ENCODE peak calls at places on chromosomes 7 and 10, in five cellular contexts. Q is ovary, R is GM23338, X is GM23248, N is iPS DF 6.9. S is an unnamed sample.
A peak's percentile ranks its signal among the peaks of the same experiment; 100 is the strongest.

GRCh38 chr10:71290331-71290730 is 28.7 kb upstream of the SLC29A3 start:
- DNase-seq in N (no peak), X (no peak), Q (no peak), R (no peak), S (no peak)

GRCh38 chr7:120856621-120857352 is 1.2 kb downstream of the TSPAN12 start:
- DNase-seq in Q (no peak), N (peak; percentile 22), R (peak; percentile 81), X (peak; percentile 47), S (peak; percentile 44)

GRCh38 chr7:132418840-132419239 is 157.4 kb downstream of the PLXNA4 start:
- DNase-seq in N (no peak), R (no peak), X (no peak), Q (no peak), S (no peak)

GRCh38 chr10:97331304-97331703 is 3.2 kb downstream of the FRAT2 start:
- DNase-seq in Q (no peak), R (peak; percentile 46), N (no peak), X (no peak), S (no peak)

GRCh38 chr10:13272164-13272571 is 27.7 kb downstream of the PHYH start:
- DNase-seq in N (no peak), X (peak; percentile 56), Q (peak; percentile 78), R (peak; percentile 48), S (peak; percentile 83)

GRCh38 chr10:72308320-72308987 is 34.7 kb downstream of the DDIT4 start:
- DNase-seq in N (no peak), X (peak; percentile 91), Q (peak; percentile 93), R (no peak), S (peak; percentile 86)

GRCh38 chr10:29635711-29636144 is 957 bp upstream of the SVIL start:
- DNase-seq in X (no peak), N (no peak), Q (peak; percentile 18), R (peak; percentile 51), S (no peak)

GRCh38 chr7:92043637-92044036 is 90.6 kb downstream of the CYP51A1 start:
- DNase-seq in R (no peak), N (no peak), Q (no peak), X (no peak), S (no peak)

GRCh38 chr10:34996843-34997242 is 93.3 kb downstream of the CUL2 start:
- DNase-seq in R (no peak), X (peak; percentile 40), N (no peak), Q (no peak), S (peak; percentile 52)

DNA sequence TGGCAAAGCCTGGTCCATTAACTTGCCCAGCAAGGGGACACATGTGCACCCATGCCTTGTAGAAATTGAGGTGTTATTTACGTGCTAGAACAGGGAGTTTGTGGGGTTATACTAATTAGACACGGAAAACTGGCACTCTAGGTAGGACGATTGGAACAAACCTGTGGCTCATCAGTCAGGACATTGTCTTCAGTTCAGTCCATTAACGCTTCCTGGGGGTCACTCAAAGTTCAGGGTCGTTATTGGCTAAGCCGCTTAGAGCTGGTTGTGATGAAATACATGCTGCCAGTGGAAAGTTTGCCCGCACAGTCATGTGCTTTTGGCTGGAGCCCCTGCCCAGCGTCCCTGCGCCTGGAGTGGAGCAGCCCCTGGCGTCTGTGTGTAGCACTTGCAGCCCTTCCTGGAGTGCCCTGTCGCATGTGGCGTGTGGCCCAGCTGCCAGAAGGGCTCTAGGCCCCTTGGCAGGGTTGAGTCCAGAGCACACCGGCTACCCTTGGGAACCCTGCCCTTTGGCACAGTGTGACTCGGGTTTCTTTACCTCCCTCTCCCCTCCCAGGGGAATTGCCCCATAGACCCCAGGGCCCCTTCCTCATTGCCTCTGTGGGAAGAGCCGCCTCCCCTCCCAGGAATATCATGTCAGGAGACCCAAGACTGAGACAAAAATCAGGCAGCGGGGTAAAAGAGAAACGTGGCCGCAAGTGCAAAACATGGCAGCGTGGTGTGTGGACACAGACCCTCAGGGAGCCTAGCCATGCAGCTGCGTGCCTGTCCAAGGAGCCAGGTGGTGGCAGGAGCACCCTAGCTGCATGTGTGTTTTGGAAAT is 9.8 kb downstream of the ZNF775 start:
- DNase-seq in X (peak; percentile 61), Q (peak; percentile 81), N (no peak), R (peak; percentile 70), S (peak; percentile 85)
- H3K27ac ChIP-seq in X (no peak overlapping the region), Q (peak overlapping the region; percentile 81), N (no peak overlapping the region), R (peak overlapping the region; percentile 39), S (peak overlapping the region; percentile 41)

GRCh38 chr10:33939892-33940291 is 605.4 kb upstream of the NRP1 start:
- DNase-seq in X (no peak), N (no peak), R (peak; percentile 24), Q (no peak), S (no peak)
- H3K4me1 ChIP-seq in X (no peaks in the 10 kb centered on the region), N (peaks cover 3% of the 10 kb centered on the region), R (peaks cover 27% of the 10 kb centered on the region), Q (no peaks in the 10 kb centered on the region), S (peaks cover 1% of the 10 kb centered on the region)

GRCh38 chr10:92692085-92692671 is 2.4 kb downstream of the HHEX start:
- DNase-seq in Q (no peak), X (no peak), R (peak; percentile 71), N (peak; percentile 9), S (no peak)

GRCh38 chr10:92690211-92691041 is 671 bp downstream of the HHEX start:
- DNase-seq in N (no peak), R (peak; percentile 52), X (peak; percentile 66), Q (no peak), S (peak; percentile 62)

GRCh38 chr10:92691042-92691590 is 1.4 kb downstream of the HHEX start:
- DNase-seq in X (no peak), N (peak; percentile 4), R (peak; percentile 79), Q (no peak), S (peak; percentile 67)

GRCh38 chr10:92692697-92693533 is 3.2 kb downstream of the HHEX start:
- DNase-seq in X (no peak), R (no peak), N (no peak), Q (no peak), S (no peak)

GRCh38 chr10:92691591-92692084 is 1.9 kb downstream of the HHEX start:
- DNase-seq in X (no peak), N (peak; percentile 5), Q (no peak), R (peak; percentile 56), S (peak; percentile 86)
- H3K27ac ChIP-seq in X (no peak overlapping the region), N (no peak overlapping the region), Q (no peak overlapping the region), R (no peak overlapping the region), S (peak overlapping the region; percentile 28)

GRCh38 chr10:74022941-74023629 is 25.2 kb downstream of the VCL start:
- DNase-seq in R (no peak), Q (no peak), X (no peak), N (no peak), S (no peak)
- H3K4me1 ChIP-seq in R (peaks cover 36% of the 10 kb centered on the region), Q (peaks cover 6% of the 10 kb centered on the region), X (peaks cover 72% of the 10 kb centered on the region), N (no peaks in the 10 kb centered on the region), S (peaks cover 14% of the 10 kb centered on the region)

GRCh38 chr10:75263806-75264205 is 28.0 kb upstream of the COMTD1 start:
- DNase-seq in Q (no peak), N (no peak), X (no peak), R (no peak), S (no peak)
- H3K27ac ChIP-seq in Q (no peak overlapping the region), N (no peak overlapping the region), X (no peak overlapping the region), R (no peak overlapping the region), S (no peak overlapping the region)

GRCh38 chr10:85621562-85621961 is 745.0 kb downstream of the GRID1 start:
- DNase-seq in Q (no peak), R (no peak), N (no peak), X (no peak), S (no peak)
- H3K4me1 ChIP-seq in Q (no peaks in the 10 kb centered on the region), R (no peaks in the 10 kb centered on the region), N (no peaks in the 10 kb centered on the region), X (no peaks in the 10 kb centered on the region), S (no peaks in the 10 kb centered on the region)

GRCh38 chr10:124738441-124738840 is 5.7 kb downstream of the FAM53B start:
- DNase-seq in X (no peak), R (no peak), Q (no peak), N (no peak), S (no peak)

GRCh38 chr10:124739996-124740373 is 4.2 kb downstream of the FAM53B start:
- DNase-seq in X (no peak), Q (peak; percentile 20), N (no peak), R (peak; percentile 35), S (no peak)

GRCh38 chr10:124737708-124738107 is 6.5 kb downstream of the FAM53B start:
- DNase-seq in X (no peak), N (no peak), Q (no peak), R (no peak), S (no peak)

GRCh38 chr10:124740374-124741280 is 3.6 kb downstream of the FAM53B start:
- DNase-seq in X (peak; percentile 74), Q (peak; percentile 71), R (peak; percentile 46), N (no peak), S (peak; percentile 69)

DNA sequence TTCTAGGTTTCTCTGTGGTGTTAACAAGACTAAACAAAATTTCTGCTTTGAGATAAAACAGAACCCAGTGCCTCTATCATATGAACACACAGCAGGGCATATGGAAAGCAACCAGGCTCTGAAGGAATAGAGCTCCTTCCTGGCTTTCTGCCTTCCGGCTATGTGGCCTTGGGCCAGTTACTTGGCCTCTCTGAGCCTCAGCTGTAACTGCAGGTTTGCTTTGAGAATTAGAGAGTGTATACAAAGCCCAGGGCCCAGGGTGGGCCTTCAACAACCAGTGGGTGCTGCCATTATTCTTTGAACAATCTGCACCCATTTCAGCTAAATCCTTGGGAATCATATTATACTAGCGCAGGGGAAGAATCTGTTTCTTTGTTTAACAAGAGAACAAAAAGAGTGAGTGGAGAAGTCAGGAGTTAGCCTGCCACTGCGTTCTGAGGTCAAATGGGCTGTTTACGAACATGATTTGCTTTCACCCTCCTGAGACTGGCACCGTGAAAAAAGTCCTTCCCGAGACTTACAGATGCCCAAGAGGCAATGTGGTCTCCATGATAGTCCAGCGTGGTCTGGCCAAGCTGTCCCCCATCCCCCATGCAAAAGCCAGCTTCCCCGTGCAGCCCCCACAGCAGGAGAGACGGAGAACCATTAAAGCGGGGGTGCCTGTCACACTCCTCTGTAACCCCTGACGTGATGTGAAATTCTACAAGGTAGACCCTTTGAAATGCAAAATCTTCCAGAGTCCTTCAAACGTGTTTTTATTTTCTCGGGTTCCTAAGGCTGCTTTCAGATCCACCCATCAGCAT is 4.9 kb downstream of the FAM53B start:
- DNase-seq in Q (no peak), X (no peak), R (peak; percentile 33), N (no peak), S (peak; percentile 69)
- H3K27ac ChIP-seq in Q (peak overlapping the region; percentile 78), X (no peak overlapping the region), R (no peak overlapping the region), N (no peak overlapping the region), S (peak overlapping the region; percentile 66)

DNA sequence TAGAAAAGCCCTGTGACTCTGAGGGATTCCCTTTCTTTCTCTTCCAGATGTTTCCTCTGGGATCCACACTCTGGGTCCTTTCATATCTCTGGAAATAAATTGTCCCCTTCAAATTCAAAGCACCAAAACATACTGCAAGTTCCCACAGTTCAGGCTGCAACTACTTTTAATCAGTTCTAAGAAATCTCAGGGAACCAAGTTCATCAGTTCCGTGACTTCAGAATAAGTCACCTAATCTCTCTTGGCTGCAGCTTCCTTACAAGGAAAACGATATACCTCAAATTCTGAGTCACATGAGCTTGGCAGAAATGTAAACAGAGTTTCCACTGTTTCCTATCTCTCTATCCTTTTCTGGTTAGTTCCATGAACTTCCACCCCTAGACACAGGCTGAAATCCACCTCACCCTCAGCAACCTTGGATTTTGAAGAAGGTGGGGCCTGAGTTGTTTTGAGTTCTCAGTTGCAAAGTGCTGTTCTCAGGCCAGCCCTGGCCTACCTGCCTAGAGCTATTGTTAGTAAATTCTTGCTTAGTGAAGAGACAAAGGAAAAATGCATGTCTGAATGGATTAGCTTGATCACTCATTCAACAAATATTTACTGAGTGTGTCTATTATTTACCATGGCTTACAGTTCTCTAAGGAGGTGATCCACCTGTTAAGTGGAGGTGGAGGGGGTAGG is 59.3 kb upstream of the IL6 start:
- DNase-seq in N (peak; percentile 45), Q (no peak), R (peak; percentile 64), X (peak; percentile 82), S (no peak)
- H3K4me1 ChIP-seq in N (peaks cover 4% of the 10 kb centered on the region), Q (no peaks in the 10 kb centered on the region), R (peaks cover 35% of the 10 kb centered on the region), X (peaks cover 48% of the 10 kb centered on the region), S (no peaks in the 10 kb centered on the region)